ENCODE peak calls at places on chromosomes 7 and 10, in six cellular contexts. R is fibroblast of pulmonary artery, J is BJ, X is OCI-LY7, T is dorsolateral prefrontal cortex, V is AG04449. C is an unnamed sample.

GRCh38 chr10:77289027-77289501 is 348.5 kb downstream of the KCNMA1 start:
- DNase-seq in X (no peak), V (no peak), J (no peak), R (no peak), T (no peak), C (no peak)

GRCh38 chr10:47144525-47144924 is 155.5 kb upstream of the GDF10 start:
- DNase-seq in J (no peak), V (no peak), R (no peak), T (no peak), X (no peak), C (no peak)

GRCh38 chr10:97673736-97674525 is 13.1 kb downstream of the AVPI1 start:
- DNase-seq in X (no peak), T (no peak), V (no peak), R (peak; percentile 80), J (no peak), C (no peak)

GRCh38 chr10:97522937-97523336 is 24.2 kb downstream of the UBTD1 start:
- DNase-seq in R (no peak), V (no peak), T (no peak), X (no peak), J (no peak), C (no peak)

GRCh38 chr10:34522542-34522941 is 292.6 kb downstream of the PARD3 start:
- DNase-seq in T (no peak), J (no peak), X (peak; percentile 52), R (peak; percentile 58), V (no peak), C (peak; percentile 32)

GRCh38 chr7:101832205-101832631 is 14.8 kb downstream of the CUX1 start:
- DNase-seq in X (no peak), R (no peak), J (no peak), T (no peak), V (no peak), C (no peak)

GRCh38 chr10:95896066-95896850 is 11.5 kb upstream of the CC2D2B start:
- DNase-seq in V (no peak), J (no peak), X (no peak), T (no peak), R (no peak), C (no peak)

GRCh38 chr7:107208046-107208458 is 39.2 kb downstream of the HBP1 start:
- DNase-seq in T (no peak), V (no peak), J (peak; percentile 32), R (peak; percentile 22), X (peak; percentile 4), C (no peak)

GRCh38 chr7:103065666-103066065 is 8.9 kb downstream of the FBXL13 start:
- DNase-seq in X (peak; percentile 69), R (peak; percentile 46), J (no peak), V (no peak), T (no peak), C (peak; percentile 32)

GRCh38 chr7:100965723-100966541 is 3.4 kb upstream of the MUC12 start:
- DNase-seq in R (peak; percentile 52), V (no peak), X (peak; percentile 40), J (no peak), T (no peak), C (peak; percentile 97)

GRCh38 chr7:145169908-145170307 is 334.1 kb upstream of the TPK1 start:
- DNase-seq in V (no peak), X (peak; percentile 18), J (no peak), T (no peak), R (no peak), C (no peak)

GRCh38 chr7:2687338-2687869 is 598 bp upstream of the AMZ1 start:
- DNase-seq in R (peak; percentile 27), J (peak; percentile 51), X (no peak), T (no peak), V (no peak), C (no peak)

GRCh38 chr7:105209870-105210269 is 178.9 kb downstream of the SRPK2 start:
- DNase-seq in V (no peak), J (no peak), T (no peak), X (no peak), R (peak; percentile 19), C (no peak)

GRCh38 chr7:27316311-27316710 is 73.7 kb downstream of the EVX1 start:
- DNase-seq in V (no peak), J (no peak), T (no peak), X (no peak), R (peak; percentile 38), C (no peak)

GRCh38 chr7:72805526-72806494 is 22.2 kb downstream of the TYW1B start:
- DNase-seq in J (peak; percentile 19), X (no peak), T (no peak), V (peak; percentile 65), R (peak; percentile 72), C (no peak)

GRCh38 chr7:46131916-46132795 is 211.1 kb upstream of the IGFBP3 start:
- DNase-seq in V (no peak), T (no peak), J (no peak), R (no peak), X (no peak), C (no peak)

GRCh38 chr10:90319188-90319914 is 538.5 kb downstream of the HTR7 start:
- DNase-seq in T (no peak), J (no peak), R (peak; percentile 87), V (peak; percentile 34), X (no peak), C (peak; percentile 14)

GRCh38 chr10:59891919-59892318 is 14.4 kb downstream of the CCDC6 start:
- DNase-seq in J (no peak), T (no peak), X (no peak), V (no peak), R (no peak), C (no peak)

GRCh38 chr7:87110778-87111177 is 41.5 kb upstream of the DMTF1 start:
- DNase-seq in R (peak; percentile 70), J (no peak), T (no peak), V (no peak), X (no peak), C (no peak)

GRCh38 chr10:65204999-65205398 is 1683.8 kb downstream of the REEP3 start:
- DNase-seq in T (no peak), R (no peak), V (no peak), J (no peak), X (no peak), C (no peak)

GRCh38 chr10:78424721-78425120 is 391.1 kb downstream of the RPS24 start:
- DNase-seq in V (no peak), J (no peak), T (no peak), R (peak; percentile 27), X (peak; percentile 34), C (no peak)
- TF ChIP-seq CTCF in V (peak; percentile 17), J (peak; percentile 32), T (no peak), R (peak; percentile 39), X (peak; percentile 61), C (no peak)

GRCh38 chr10:17867056-17867455 is 57.9 kb downstream of the MRC1 start:
- DNase-seq in R (no peak), J (no peak), X (no peak), V (no peak), T (no peak), C (no peak)

GRCh38 chr10:17871036-17871435 is 61.9 kb downstream of the MRC1 start:
- DNase-seq in T (no peak), V (no peak), X (no peak), R (no peak), J (no peak), C (no peak)

GRCh38 chr10:17873946-17874345 is 64.8 kb downstream of the MRC1 start:
- DNase-seq in T (no peak), X (no peak), V (no peak), J (no peak), R (no peak), C (no peak)

GRCh38 chr10:17877121-17877520 is 68.0 kb downstream of the MRC1 start:
- DNase-seq in X (no peak), J (no peak), R (no peak), T (no peak), V (no peak), C (no peak)

DNA sequence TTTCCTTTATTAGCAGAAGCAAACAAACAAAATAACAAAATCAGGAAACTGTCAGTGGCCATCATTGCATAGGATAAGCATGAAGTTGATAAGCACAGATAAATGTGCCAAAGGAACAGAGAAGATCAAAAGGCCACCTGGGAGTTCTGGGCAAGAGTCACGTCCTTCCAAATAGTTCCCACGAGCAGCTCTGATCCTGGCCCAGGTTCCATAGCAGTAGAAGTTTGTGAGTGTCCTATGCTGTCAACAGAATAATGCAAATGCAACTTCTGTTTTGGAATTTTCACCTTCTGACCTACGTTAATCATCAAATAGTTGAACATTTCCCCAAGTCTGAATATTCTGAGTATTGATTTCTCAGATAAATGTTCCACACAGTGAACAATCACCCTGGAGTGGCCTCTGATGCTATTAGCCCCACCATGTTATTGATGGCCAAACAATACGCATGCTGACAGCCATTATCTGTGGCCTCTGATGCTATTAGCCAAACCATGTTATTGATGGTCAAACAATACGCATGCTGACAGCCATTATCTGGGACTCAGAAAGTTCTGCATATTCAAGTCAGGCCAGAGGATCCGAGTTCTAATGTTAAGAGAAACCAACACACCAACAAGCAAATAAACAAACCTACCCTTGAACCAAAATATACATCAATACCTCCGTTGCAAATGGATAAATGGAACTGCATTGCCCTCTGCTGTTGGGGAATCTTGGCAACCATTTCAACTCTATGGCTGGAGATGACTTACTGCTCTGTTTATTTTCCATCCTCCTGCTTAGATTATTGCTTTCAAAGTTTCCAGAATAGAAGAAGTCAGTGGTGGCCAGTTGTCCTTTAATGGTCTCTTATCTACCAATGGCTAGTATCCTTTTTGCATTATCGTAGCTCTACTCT is 63.3 kb downstream of the MRC1 start:
- DNase-seq in J (no peak), T (no peak), V (no peak), R (peak; percentile 65), X (peak; percentile 1), C (no peak)
- TF ChIP-seq CTCF in J (peak; percentile 48), T (no peak), V (peak; percentile 29), R (peak; percentile 64), X (peak; percentile 35), C (no peak)

DNA sequence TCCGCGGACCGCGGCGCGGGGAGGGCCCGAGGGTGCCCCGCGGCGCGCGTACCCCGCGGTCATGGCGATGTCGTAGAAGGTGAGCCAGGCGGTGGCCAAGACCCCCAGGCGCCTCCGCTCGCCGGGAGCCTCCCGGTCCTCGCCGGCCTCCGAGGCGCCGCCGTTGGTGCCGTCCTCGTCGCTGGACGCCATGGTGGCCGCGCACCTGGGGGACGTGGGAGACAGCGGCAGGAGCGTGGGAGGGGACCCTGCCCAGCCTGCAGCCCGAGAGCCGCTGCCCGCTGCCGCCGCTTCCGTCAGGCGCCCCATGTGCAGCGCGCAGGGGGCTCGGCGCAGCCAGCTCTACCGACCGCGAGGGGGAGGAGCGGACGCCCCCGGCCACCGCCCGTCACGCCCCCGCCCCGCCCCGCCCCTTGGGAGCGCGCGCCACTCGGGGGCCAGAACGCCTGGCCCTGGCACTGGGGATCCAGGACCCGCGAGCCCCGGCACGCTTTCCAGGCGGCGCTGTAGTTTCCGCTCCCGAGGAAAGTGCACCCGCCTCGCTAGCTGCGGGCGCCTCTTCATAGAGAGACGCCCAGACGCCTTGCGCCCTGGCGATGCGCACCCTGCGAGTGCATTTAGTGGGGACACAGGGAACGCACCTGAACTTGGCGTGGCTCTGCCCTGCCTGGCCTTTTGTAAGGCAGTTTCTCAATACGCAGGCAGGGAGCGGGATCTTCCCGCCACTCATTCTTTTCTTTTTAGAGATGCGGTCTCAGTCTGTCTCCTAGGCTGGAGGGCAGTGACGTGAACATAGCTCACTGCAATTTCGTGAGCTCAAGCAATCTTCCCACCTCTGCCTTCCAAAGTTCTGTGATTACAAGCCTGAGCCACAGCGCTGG is at the start of gene HACD1:
- DNase-seq in J (no peak), R (peak; percentile 58), X (no peak), T (peak; percentile 54), V (no peak), C (peak; percentile 81)
- TF ChIP-seq CTCF in J (peak; percentile 47), R (no peak), X (no peak), T (peak; percentile 32), V (peak; percentile 49), C (no peak)

DNA sequence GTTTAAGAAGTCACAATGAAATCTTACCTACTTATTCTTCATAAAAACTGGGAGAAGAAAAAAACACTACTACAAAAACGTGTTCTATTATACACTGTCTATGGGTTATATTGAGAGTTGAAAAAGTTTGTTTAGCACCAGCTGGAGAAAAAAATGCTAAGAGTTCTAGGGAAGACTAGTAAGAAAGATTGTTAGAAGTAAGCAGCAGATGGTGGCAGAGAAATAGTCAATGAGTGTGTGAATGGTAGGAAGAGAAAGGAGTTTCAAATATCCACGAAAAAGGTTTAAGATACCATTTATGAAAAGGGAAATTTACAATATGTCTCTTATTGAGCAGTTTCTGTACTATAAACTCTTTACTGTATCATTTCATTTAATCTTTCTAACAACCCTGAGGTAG is 124.7 kb downstream of the NRBF2 start:
- DNase-seq in T (no peak), J (no peak), V (no peak), X (no peak), R (no peak), C (no peak)
- TF ChIP-seq CTCF in T (no peak), J (no peak), V (no peak), X (no peak), R (no peak), C (no peak)

C was measured in GM20000.